ENCODE peak calls at places on chromosomes 7 and 10, in seven cellular contexts. G is ovary, Y is cardiac muscle cell, J is DND-41, U is stomach, P is HCT116, M is heart left ventricle. W is an unnamed sample. For H3K4me1, the result is how much of the 10 kb centered on the place peaks cover.

GRCh38 chr7:31129067-31129466 is 77.0 kb downstream of the ADCYAP1R1 start:
- DNase-seq in G (no peak), Y (no peak), J (no peak), U (no peak), P (no peak), M (no peak), W (no peak)

GRCh38 chr7:43217055-43217454 is 104.6 kb downstream of the HECW1 start:
- DNase-seq in G (no peak), Y (no peak), J (no peak), U (no peak), P (no peak), M (no peak), W (no peak)

GRCh38 chr10:71493741-71494140 is 97.0 kb downstream of the CDH23 start:
- DNase-seq in G (no peak), Y (no peak), J (no peak), U (no peak), P (no peak), M (no peak), W (no peak)

GRCh38 chr7:13067036-13067435 is 379.6 kb downstream of the ARL4A start:
- DNase-seq in G (no peak), Y (no peak), J (no peak), U (no peak), P (no peak), M (no peak), W (no peak)

GRCh38 chr10:4407783-4408182 is 418.2 kb upstream of the AKR1E2 start:
- DNase-seq in G (no peak), Y (no peak), J (no peak), U (no peak), P (peak), M (no peak), W (no peak)

GRCh38 chr7:82164813-82165212 is 278.8 kb downstream of the CACNA2D1 start:
- DNase-seq in G (no peak), Y (no peak), J (no peak), U (no peak), P (no peak), M (peak), W (no peak)

GRCh38 chr7:141462958-141463357 is 88.3 kb upstream of the AGK start:
- DNase-seq in G (no peak), Y (no peak), J (no peak), U (no peak), P (no peak), M (no peak), W (no peak)

GRCh38 chr7:4144801-4145470 is 537.2 kb upstream of the FOXK1 start:
- DNase-seq in G (peak), Y (peak), J (no peak), U (no peak), P (no peak), M (no peak), W (no peak)

GRCh38 chr10:47291682-47292081 is 8.3 kb upstream of the GDF10 start:
- DNase-seq in G (no peak), Y (no peak), J (no peak), U (no peak), P (no peak), M (no peak), W (no peak)

GRCh38 chr7:2701832-2702593 is 14.0 kb downstream of the AMZ1 start:
- DNase-seq in G (no peak), Y (no peak), J (peak), U (no peak), P (no peak), M (no peak), W (no peak)

GRCh38 chr7:5591547-5591899 is 167.9 kb upstream of the TNRC18 start:
- DNase-seq in G (no peak), Y (peak), J (no peak), U (peak), P (no peak), M (peak), W (no peak)

GRCh38 chr10:36280396-36280795 is 638.3 kb upstream of the FZD8 start:
- DNase-seq in G (no peak), Y (peak), J (no peak), U (no peak), P (no peak), M (no peak), W (no peak)

GRCh38 chr7:90320801-90321494 is at the start of gene FAM237B:
- DNase-seq in G (no peak), Y (peak), J (no peak), U (no peak), P (no peak), M (no peak), W (no peak)

GRCh38 chr7:81574723-81575326 is 195.0 kb downstream of the HGF start:
- DNase-seq in G (no peak), Y (no peak), J (no peak), U (no peak), P (no peak), M (no peak), W (no peak)

GRCh38 chr10:107728807-107729206 is 564.3 kb upstream of the SORCS1 start:
- DNase-seq in G (no peak), Y (no peak), J (no peak), U (no peak), P (no peak), M (no peak), W (no peak)

GRCh38 chr10:78473016-78473415 is 439.4 kb downstream of the RPS24 start:
- DNase-seq in G (peak), Y (peak), J (no peak), U (no peak), P (no peak), M (no peak), W (no peak)

GRCh38 chr7:124765401-124766352 is at the start of gene GPR37:
- DNase-seq in G (peak), Y (peak), J (no peak), U (peak), P (peak), M (peak), W (no peak)

GRCh38 chr7:31791881-31792280 is 104.9 kb downstream of the PPP1R17 start:
- DNase-seq in G (no peak), Y (no peak), J (no peak), U (no peak), P (no peak), M (no peak), W (no peak)

GRCh38 chr10:104577171-104577570 is 63.9 kb upstream of the SORCS3 start:
- DNase-seq in G (no peak), Y (no peak), J (no peak), U (no peak), P (no peak), M (no peak), W (no peak)

GRCh38 chr10:127979566-127979965 is 72.7 kb downstream of the PTPRE start:
- DNase-seq in G (no peak), Y (no peak), J (no peak), U (peak), P (no peak), M (peak), W (no peak)

GRCh38 chr10:119103687-119104652 is at the start of gene DENND10:
- DNase-seq in G (peak), Y (peak), J (peak), U (peak), P (peak), M (peak), W (peak)

GRCh38 chr7:135879238-135879637 is 97.9 kb downstream of the MTPN start:
- DNase-seq in G (no peak), Y (no peak), J (no peak), U (no peak), P (no peak), M (no peak), W (no peak)

GRCh38 chr10:63273575-63273974 is 140.4 kb downstream of the NRBF2 start:
- DNase-seq in G (no peak), Y (no peak), J (no peak), U (no peak), P (no peak), M (no peak), W (no peak)

DNA sequence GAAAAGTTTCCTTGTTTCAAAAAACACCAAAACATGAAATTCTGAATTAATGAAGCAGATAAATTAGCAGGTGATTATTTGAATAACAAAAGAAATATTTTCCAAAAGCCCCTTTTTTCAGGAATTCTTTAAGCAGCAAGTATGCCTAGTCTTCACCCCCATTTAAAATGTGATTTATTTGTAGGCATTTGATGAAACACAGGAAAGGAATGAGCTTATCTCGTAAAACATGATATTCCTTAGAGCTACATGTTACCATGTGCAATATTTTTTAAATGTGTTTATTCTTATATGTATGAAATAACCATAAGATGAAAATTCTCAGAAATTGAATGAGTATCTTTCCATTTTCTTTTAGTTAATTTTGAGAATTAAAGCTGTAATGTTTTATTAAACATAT is 106.1 kb downstream of the CHN2 start:
- DNase-seq in G (no peak), Y (no peak), J (no peak), U (no peak), P (no peak), M (no peak), W (no peak)
- H3K4me1 ChIP-seq in G (under half), Y (under half), J (under half), U (under half), P (under half), M (under half), W (under half)

GRCh38 chr10:515674-516073 is 173.8 kb downstream of the DIP2C start:
- DNase-seq in G (no peak), Y (no peak), J (no peak), U (no peak), P (no peak), M (no peak), W (no peak)

GRCh38 chr10:511849-512191 is 177.6 kb downstream of the DIP2C start:
- DNase-seq in G (peak), Y (peak), J (no peak), U (no peak), P (no peak), M (no peak), W (no peak)

GRCh38 chr10:511101-511848 is 178.2 kb downstream of the DIP2C start:
- DNase-seq in G (peak), Y (peak), J (peak), U (peak), P (peak), M (peak), W (peak)

GRCh38 chr10:514137-514671 is 175.3 kb downstream of the DIP2C start:
- DNase-seq in G (peak), Y (no peak), J (no peak), U (peak), P (no peak), M (no peak), W (no peak)

DNA sequence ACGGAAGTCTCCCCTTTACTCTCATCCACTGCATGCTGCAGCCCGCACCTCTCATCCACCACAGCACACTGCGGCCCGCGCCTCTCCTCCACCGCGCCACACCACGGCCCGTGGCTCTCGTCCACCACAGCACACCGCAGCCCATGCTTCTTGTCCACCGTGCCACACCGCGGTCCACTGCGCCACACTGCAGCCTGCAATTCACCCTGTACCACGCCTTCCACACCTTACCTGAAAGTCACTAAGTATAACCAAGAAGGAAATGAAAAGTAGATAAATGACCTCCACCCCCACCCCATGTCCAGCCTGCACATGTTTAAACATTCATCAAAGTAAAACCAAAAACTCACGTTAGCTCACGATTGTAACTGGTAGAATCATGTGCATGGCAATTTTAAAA is 176.1 kb downstream of the DIP2C start:
- DNase-seq in G (peak), Y (no peak), J (no peak), U (peak), P (no peak), M (no peak), W (no peak)
- H3K4me1 ChIP-seq in G (under half), Y (under half), J (under half), U (under half), P (under half), M (under half), W (under half)

GRCh38 chr10:12348870-12349627 is at the start of gene CAMK1D:
- DNase-seq in G (peak), Y (peak), J (peak), U (peak), P (no peak), M (peak), W (peak)

GRCh38 chr10:12349628-12350166 is 350 bp downstream of the CAMK1D start:
- DNase-seq in G (peak), Y (no peak), J (no peak), U (no peak), P (no peak), M (no peak), W (no peak)

GRCh38 chr10:12346707-12347106 is 2.6 kb upstream of the CAMK1D start:
- DNase-seq in G (no peak), Y (no peak), J (no peak), U (no peak), P (no peak), M (no peak), W (no peak)

GRCh38 chr10:12350167-12350872 is 973 bp downstream of the CAMK1D start:
- DNase-seq in G (no peak), Y (peak), J (peak), U (no peak), P (no peak), M (peak), W (peak)

GRCh38 chr10:12348341-12348869 is 942 bp upstream of the CAMK1D start:
- DNase-seq in G (no peak), Y (no peak), J (no peak), U (no peak), P (no peak), M (peak), W (no peak)
- H3K4me1 ChIP-seq in G (under half), Y (under half), J (under half), U (under half), P (under half), M (under half), W (under half)

GRCh38 chr7:121020652-121021051 is 32.1 kb downstream of the CPED1 start:
- DNase-seq in G (no peak), Y (no peak), J (no peak), U (no peak), P (no peak), M (no peak), W (no peak)

GRCh38 chr7:121019018-121019417 is 30.5 kb downstream of the CPED1 start:
- DNase-seq in G (no peak), Y (no peak), J (no peak), U (no peak), P (no peak), M (no peak), W (no peak)

GRCh38 chr7:121020243-121020642 is 31.7 kb downstream of the CPED1 start:
- DNase-seq in G (no peak), Y (no peak), J (no peak), U (no peak), P (no peak), M (no peak), W (no peak)

GRCh38 chr7:121015560-121015959 is 27.0 kb downstream of the CPED1 start:
- DNase-seq in G (no peak), Y (no peak), J (no peak), U (no peak), P (no peak), M (no peak), W (no peak)

GRCh38 chr7:121016976-121017375 is 28.5 kb downstream of the CPED1 start:
- DNase-seq in G (no peak), Y (no peak), J (no peak), U (no peak), P (no peak), M (no peak), W (no peak)
- H3K4me1 ChIP-seq in G (under half), Y (under half), J (under half), U (under half), P (under half), M (half or more), W (under half)

GRCh38 chr10:1134156-1134555 is 78.0 kb downstream of the WDR37 start:
- DNase-seq in G (no peak), Y (no peak), J (no peak), U (no peak), P (no peak), M (no peak), W (no peak)
- H3K4me1 ChIP-seq in G (under half), Y (under half), J (under half), U (under half), P (under half), M (under half), W (under half)